ENCODE peak calls at places on chromosomes 6 and 20, in six cellular contexts. G is A549; K is endothelial cell of umbilical vein; O is upper lobe of right lung; M is CD4-positive, CD25-positive, alpha-beta regulatory T cell; F is lower lobe of right lung. V is an unnamed sample. For H3K4me1, the result is how much of the 10 kb centered on the place peaks cover.

GRCh38 chr6:25556516-25556915 is 95.5 kb upstream of the SCGN start:
- DNase-seq in O (peak), F (peak), M (peak), G (peak), K (peak), V (peak)

GRCh38 chr6:149454405-149454848 is 30.4 kb downstream of the ZC3H12D start:
- DNase-seq in M (no peak), F (peak), O (peak), K (peak), G (no peak), V (peak)

GRCh38 chr20:13028673-13029072 is 19.9 kb downstream of the SPTLC3 start:
- DNase-seq in K (no peak), G (no peak), M (no peak), F (no peak), O (no peak), V (no peak)

GRCh38 chr6:31615748-31616147 is 714 bp downstream of the AIF1 start:
- DNase-seq in O (no peak), M (no peak), K (no peak), G (no peak), F (no peak), V (no peak)

GRCh38 chr6:43999628-44000027 is 127.6 kb downstream of the MRPL14 start:
- DNase-seq in M (no peak), K (no peak), O (peak), G (no peak), F (no peak), V (no peak)

GRCh38 chr6:83055366-83055964 is 10.2 kb downstream of the UBE3D start:
- DNase-seq in K (peak), F (no peak), O (no peak), G (peak), M (peak), V (no peak)

GRCh38 chr6:63351995-63352586 is 32.3 kb upstream of the LGSN start:
- DNase-seq in G (peak), O (no peak), K (peak), F (no peak), M (no peak), V (no peak)

GRCh38 chr20:36824142-36824940 is 50.8 kb upstream of the DSN1 start:
- DNase-seq in O (no peak), G (no peak), M (no peak), K (no peak), F (no peak), V (no peak)

GRCh38 chr6:143399176-143399575 is 51.3 kb downstream of the ADAT2 start:
- DNase-seq in M (no peak), G (no peak), K (no peak), F (no peak), O (no peak), V (no peak)

GRCh38 chr20:37911838-37912273 is 8.9 kb downstream of the VSTM2L start:
- DNase-seq in K (no peak), M (no peak), F (no peak), O (no peak), G (peak), V (no peak)

GRCh38 chr6:40788661-40789111 is 201.5 kb upstream of the LRFN2 start:
- DNase-seq in O (no peak), G (no peak), M (no peak), K (peak), F (no peak), V (no peak)

GRCh38 chr20:5065489-5066383 is 54.0 kb downstream of the PCNA start:
- DNase-seq in M (no peak), O (peak), K (peak), G (peak), F (peak), V (peak)
- H3K4me1 ChIP-seq in M (under half), O (under half), K (under half), G (under half), F (under half), V (under half)

DNA sequence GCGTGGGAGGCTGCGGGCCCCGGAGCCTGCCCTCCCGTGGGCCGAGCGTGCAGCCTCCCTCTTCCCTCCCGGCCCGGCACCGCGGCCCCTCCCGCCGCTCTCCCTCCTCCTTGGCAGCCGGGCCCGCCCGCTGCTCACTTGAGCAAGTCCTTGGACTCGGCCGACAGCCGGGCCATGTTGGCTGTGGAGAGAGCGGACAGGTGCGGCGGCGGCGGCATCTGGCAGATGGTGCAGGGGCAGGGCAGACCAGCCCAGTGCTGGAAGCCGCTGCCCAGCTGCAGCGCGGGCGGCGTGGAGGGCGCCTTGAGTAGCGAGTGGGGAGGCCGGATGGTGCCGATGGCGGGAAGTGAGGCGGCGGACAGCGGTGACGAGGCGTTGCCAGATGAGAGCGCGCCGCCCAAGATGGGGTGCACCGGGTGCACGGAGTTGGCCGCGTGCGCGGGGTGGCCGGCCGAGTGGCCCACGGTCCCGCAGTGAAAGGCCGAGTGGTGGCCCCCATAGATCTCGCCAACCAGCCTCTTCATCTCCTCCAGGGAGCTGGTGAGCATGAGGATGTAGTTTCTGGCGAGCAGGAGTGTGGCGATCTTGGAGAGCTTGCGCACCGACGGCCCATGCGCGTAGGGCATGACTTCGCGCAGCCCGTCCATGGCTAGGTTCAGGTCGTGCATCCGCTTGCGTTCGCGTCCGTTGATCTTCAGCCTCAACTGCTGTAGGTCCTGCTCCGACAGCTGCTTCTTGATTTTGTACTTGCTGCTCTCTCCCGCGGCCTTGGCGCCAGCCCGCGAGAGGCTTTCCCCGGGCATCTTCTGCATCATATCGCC is 766 bp downstream of the OLIG3 start:
- DNase-seq in F (peak), O (peak), M (no peak), K (no peak), G (no peak), V (no peak)
- H3K4me1 ChIP-seq in F (half or more), O (under half), M (half or more), K (under half), G (under half), V (under half)

DNA sequence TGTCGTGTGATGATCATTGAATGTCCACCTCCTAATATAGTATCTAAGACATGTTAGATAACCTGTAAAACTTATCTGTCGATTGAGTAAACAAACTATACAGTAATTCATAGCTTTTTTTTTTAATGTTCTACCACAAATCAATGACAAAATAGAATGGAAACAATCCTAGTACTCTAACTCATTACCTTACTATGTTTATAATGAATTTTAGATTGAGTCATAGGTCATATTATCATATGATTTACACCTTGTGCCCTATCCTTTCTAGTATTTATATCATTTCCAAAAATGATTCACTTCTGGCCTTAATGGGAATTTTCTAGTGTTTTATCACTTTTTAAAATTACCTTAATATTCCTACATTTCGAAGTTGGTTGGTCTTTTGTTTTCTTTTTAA is 6.2 kb downstream of the VTA1 start:
- DNase-seq in F (no peak), O (no peak), M (no peak), K (no peak), G (no peak), V (no peak)
- H3K4me1 ChIP-seq in F (under half), O (under half), M (under half), K (under half), G (under half), V (under half)

GRCh38 chr6:158023597-158023939 is 41.9 kb downstream of the SYNJ2 start:
- DNase-seq in K (no peak), M (no peak), O (no peak), F (no peak), G (no peak), V (no peak)
- H3K4me1 ChIP-seq in K (half or more), M (under half), O (under half), F (under half), G (half or more), V (under half)

V was measured in SJSA1.